ENCODE peak calls at places on chromosome 9, in seven cellular contexts. U, Y, C, F, L, M and D are unnamed samples.

GRCh38 chr9:94920439-94920951 is 194.0 kb downstream of the AOPEP start:
- DNase-seq in U (peak; percentile 68), C (no peak), F (no peak), M (no peak), Y (no peak), L (no peak), D (peak; percentile 79)

GRCh38 chr9:92631452-92632211 is 38.3 kb downstream of the IPPK start:
- DNase-seq in L (no peak), Y (peak; percentile 7), U (peak; percentile 18), C (no peak), M (no peak), F (no peak), D (no peak)

GRCh38 chr9:136695955-136696354 is 8.7 kb upstream of the AGPAT2 start:
- DNase-seq in M (no peak), Y (no peak), C (no peak), F (no peak), L (no peak), U (no peak), D (no peak)

GRCh38 chr9:899440-900184 is 58.1 kb downstream of the DMRT1 start:
- DNase-seq in Y (no peak), C (no peak), U (no peak), F (no peak), M (peak; percentile 86), L (peak; percentile 63), D (peak; percentile 26)

GRCh38 chr9:89710689-89711088 is 105.9 kb downstream of the GADD45G start:
- DNase-seq in U (no peak), F (no peak), L (no peak), C (no peak), Y (no peak), M (no peak), D (no peak)

GRCh38 chr9:93008457-93008856 is 50.0 kb upstream of the SUSD3 start:
- DNase-seq in M (no peak), C (no peak), U (no peak), F (no peak), L (no peak), Y (no peak), D (no peak)

GRCh38 chr9:928363-929042 is 48.0 kb upstream of the DMRT3 start:
- DNase-seq in F (peak; percentile 26), M (peak; percentile 43), L (peak; percentile 90), C (no peak), U (no peak), Y (peak; percentile 63), D (peak; percentile 84)

GRCh38 chr9:104850771-104851170 is 77.2 kb downstream of the ABCA1 start:
- DNase-seq in L (no peak), U (no peak), Y (no peak), F (no peak), M (no peak), C (no peak), D (no peak)

GRCh38 chr9:6739218-6739617 is 18.6 kb upstream of the KDM4C start:
- DNase-seq in Y (no peak), L (peak; percentile 47), U (no peak), C (no peak), F (peak; percentile 55), M (no peak), D (peak; percentile 32)

GRCh38 chr9:99046542-99047071 is 58.3 kb upstream of the TGFBR1 start:
- DNase-seq in Y (no peak), U (no peak), M (no peak), F (no peak), C (no peak), L (no peak), D (no peak)

GRCh38 chr9:99049228-99049627 is 55.7 kb upstream of the TGFBR1 start:
- DNase-seq in C (no peak), F (no peak), U (no peak), L (no peak), Y (no peak), M (no peak), D (no peak)

GRCh38 chr9:99044827-99045226 is 60.1 kb upstream of the TGFBR1 start:
- DNase-seq in L (no peak), C (no peak), U (no peak), F (no peak), Y (no peak), M (no peak), D (peak; percentile 49)

GRCh38 chr9:99042620-99043019 is 62.3 kb upstream of the TGFBR1 start:
- DNase-seq in U (no peak), L (no peak), Y (no peak), C (no peak), F (no peak), M (no peak), D (no peak)

DNA sequence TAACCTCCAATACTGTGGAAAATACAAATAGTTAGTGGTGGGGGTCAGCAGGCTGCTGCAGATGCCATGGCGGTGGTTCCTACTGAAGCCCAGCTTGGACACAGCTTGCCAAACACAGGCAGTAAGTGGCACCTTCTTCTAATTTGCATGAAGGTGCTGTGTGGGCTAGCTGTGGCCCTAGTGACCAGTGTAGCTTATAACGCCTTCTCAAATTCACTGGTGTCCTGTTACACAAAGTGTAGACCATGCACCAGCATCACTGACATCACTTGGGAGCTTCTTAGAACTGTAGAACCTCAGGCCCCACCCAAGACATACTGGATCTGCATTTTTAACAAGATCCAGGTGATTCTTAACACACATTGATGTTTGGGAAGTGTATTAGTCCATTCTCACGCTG is 58.8 kb upstream of the TGFBR1 start:
- DNase-seq in C (no peak), L (no peak), F (no peak), U (no peak), M (no peak), Y (no peak), D (no peak)
- H3K4me1 ChIP-seq in C (peaks cover 11% of the 10 kb centered on the region), L (no peaks in the 10 kb centered on the region), F (no peaks in the 10 kb centered on the region), U (peaks cover 18% of the 10 kb centered on the region), M (no peaks in the 10 kb centered on the region), Y (no peaks in the 10 kb centered on the region), D (no peaks in the 10 kb centered on the region)

DNA sequence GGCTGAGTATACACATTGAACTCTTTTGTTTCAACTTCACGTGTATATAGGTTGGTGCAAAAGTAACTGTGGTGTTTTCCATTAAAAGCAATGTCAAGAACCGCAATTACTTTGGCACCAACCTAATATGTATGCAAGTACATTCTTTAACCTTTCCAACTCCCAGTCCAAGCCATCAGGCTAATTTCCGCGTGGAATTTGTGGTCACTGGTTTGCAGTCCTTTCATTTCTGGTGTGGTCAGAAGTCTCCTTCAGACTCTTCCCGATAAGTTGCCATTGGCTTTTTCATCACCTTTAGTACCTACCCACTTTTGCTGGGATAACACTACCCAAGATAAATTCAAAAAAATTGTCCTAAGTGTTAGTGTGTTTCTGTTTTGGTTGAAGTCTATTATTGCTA is 84.0 kb downstream of the RGS3 start:
- DNase-seq in C (no peak), L (no peak), U (no peak), Y (no peak), F (no peak), M (no peak), D (no peak)
- H3K4me1 ChIP-seq in C (peaks cover 28% of the 10 kb centered on the region), L (peaks cover 6% of the 10 kb centered on the region), U (peaks cover 41% of the 10 kb centered on the region), Y (peaks cover 2% of the 10 kb centered on the region), F (peaks cover 23% of the 10 kb centered on the region), M (peaks cover 20% of the 10 kb centered on the region), D (peaks cover 7% of the 10 kb centered on the region)

GRCh38 chr9:123776856-123777560 is 152.9 kb downstream of the DENND1A start:
- DNase-seq in U (no peak), F (no peak), L (no peak), C (no peak), Y (no peak), M (no peak), D (peak; percentile 39)
- H3K4me1 ChIP-seq in U (no peaks in the 10 kb centered on the region), F (no peaks in the 10 kb centered on the region), L (peaks cover 21% of the 10 kb centered on the region), C (no peaks in the 10 kb centered on the region), Y (no peaks in the 10 kb centered on the region), M (peaks cover 20% of the 10 kb centered on the region), D (peaks cover 4% of the 10 kb centered on the region)

DNA sequence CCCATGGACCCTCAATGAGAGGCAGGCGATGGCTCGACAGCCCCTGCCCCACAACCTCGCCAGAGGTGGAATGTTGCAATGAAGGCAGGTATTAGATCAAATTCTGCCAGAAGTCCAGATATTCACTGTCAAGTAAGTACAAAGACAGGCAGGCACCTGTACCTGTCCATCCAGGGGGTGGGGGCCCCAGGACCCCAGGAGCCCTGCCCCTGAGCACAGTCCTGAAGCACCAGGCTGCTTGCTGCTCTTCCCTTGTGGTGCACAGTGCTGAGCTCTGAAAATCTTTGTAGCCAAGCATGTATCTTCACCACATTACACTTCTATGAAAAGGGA is 26.2 kb upstream of the HMCN2 start:
- DNase-seq in C (no peak), U (no peak), M (no peak), F (no peak), Y (no peak), L (no peak), D (no peak)
- H3K4me1 ChIP-seq in C (peaks cover 25% of the 10 kb centered on the region), U (peaks cover 30% of the 10 kb centered on the region), M (peaks cover 4% of the 10 kb centered on the region), F (peaks cover 6% of the 10 kb centered on the region), Y (no peaks in the 10 kb centered on the region), L (no peaks in the 10 kb centered on the region), D (peaks cover 1% of the 10 kb centered on the region)

GRCh38 chr9:137727716-137728115 is 108.9 kb downstream of the EHMT1 start:
- DNase-seq in L (no peak), C (no peak), F (no peak), M (no peak), Y (no peak), U (no peak), D (no peak)
- H3K4me1 ChIP-seq in L (peaks cover 7% of the 10 kb centered on the region), C (peaks cover 25% of the 10 kb centered on the region), F (no peaks in the 10 kb centered on the region), M (peaks cover 13% of the 10 kb centered on the region), Y (no peaks in the 10 kb centered on the region), U (peaks cover 12% of the 10 kb centered on the region), D (peaks cover 2% of the 10 kb centered on the region)

GRCh38 chr9:107614765-107615164 is 125.2 kb upstream of the KLF4 start:
- DNase-seq in Y (no peak), U (no peak), L (no peak), C (no peak), M (no peak), F (no peak), D (no peak)
- H3K4me1 ChIP-seq in Y (no peaks in the 10 kb centered on the region), U (peaks cover 3% of the 10 kb centered on the region), L (no peaks in the 10 kb centered on the region), C (no peaks in the 10 kb centered on the region), M (no peaks in the 10 kb centered on the region), F (no peaks in the 10 kb centered on the region), D (no peaks in the 10 kb centered on the region)

GRCh38 chr9:35905912-35906679 is at the start of gene HRCT1:
- DNase-seq in Y (no peak), M (no peak), F (no peak), C (no peak), L (no peak), U (peak; percentile 94), D (no peak)
- H3K4me1 ChIP-seq in Y (peaks cover 9% of the 10 kb centered on the region), M (peaks cover 22% of the 10 kb centered on the region), F (peaks cover 21% of the 10 kb centered on the region), C (peaks cover 55% of the 10 kb centered on the region), L (peaks cover 20% of the 10 kb centered on the region), U (peaks cover 87% of the 10 kb centered on the region), D (peaks cover 21% of the 10 kb centered on the region)

GRCh38 chr9:138016406-138017187 is 139.0 kb downstream of the CACNA1B start:
- DNase-seq in L (no peak), M (no peak), C (no peak), Y (no peak), F (no peak), U (peak; percentile 32), D (no peak)
- H3K4me1 ChIP-seq in L (no peaks in the 10 kb centered on the region), M (no peaks in the 10 kb centered on the region), C (no peaks in the 10 kb centered on the region), Y (no peaks in the 10 kb centered on the region), F (no peaks in the 10 kb centered on the region), U (no peaks in the 10 kb centered on the region), D (no peaks in the 10 kb centered on the region)